ENCODE peak calls at places on chromosomes 5 and 9, in six cellular contexts. P is HepG2, U is K562, Q is GM12878, Y is Panc1, L is GM23338. C is an unnamed sample.
A peak's percentile ranks its signal among the peaks of the same experiment; 100 is the strongest.

GRCh38 chr9:99162759-99163364 is 57.9 kb downstream of the TGFBR1 start:
- ATAC-seq in Y (no peak), U (peak; percentile 54), L (no peak), Q (peak; percentile 72), P (peak; percentile 25), C (no peak)

GRCh38 chr5:151896041-151896691 is 28.5 kb downstream of the GLRA1 start:
- ATAC-seq in U (no peak), L (peak; percentile 75), Q (no peak), P (no peak), Y (peak; percentile 54), C (no peak)

GRCh38 chr9:123225995-123226394 is 42.4 kb downstream of the STRBP start:
- ATAC-seq in U (no peak), L (no peak), P (no peak), Q (peak; percentile 13), Y (no peak), C (no peak)

GRCh38 chr5:159645194-159645846 is 271.0 kb upstream of the ADRA1B start:
- ATAC-seq in P (no peak), U (no peak), Y (peak; percentile 53), Q (peak; percentile 58), L (no peak), C (no peak)

GRCh38 chr5:38616061-38616460 is 59.6 kb upstream of the LIFR start:
- ATAC-seq in Y (no peak), L (no peak), Q (no peak), P (no peak), U (no peak), C (no peak)

GRCh38 chr5:128315671-128316070 is 222.4 kb downstream of the FBN2 start:
- ATAC-seq in P (no peak), Q (no peak), Y (no peak), L (no peak), U (no peak), C (no peak)

GRCh38 chr5:68454766-68455165 is 239.2 kb downstream of the PIK3R1 start:
- ATAC-seq in Q (no peak), U (no peak), P (no peak), Y (no peak), L (no peak), C (no peak)

GRCh38 chr5:73437126-73438047 is 11.2 kb downstream of the FOXD1 start:
- ATAC-seq in Y (peak; percentile 88), P (peak; percentile 84), U (peak; percentile 93), L (peak; percentile 76), Q (no peak), C (peak; percentile 44)

GRCh38 chr5:16536246-16536645 is 70.6 kb upstream of the ZNF622 start:
- ATAC-seq in Y (no peak), U (no peak), P (no peak), Q (no peak), L (no peak), C (no peak)

GRCh38 chr9:109716631-109717030 is 63.4 kb upstream of the PALM2AKAP2 start:
- ATAC-seq in U (no peak), Y (no peak), P (no peak), L (no peak), Q (no peak), C (no peak)

GRCh38 chr5:64180661-64181343 is 15.2 kb downstream of the RNF180 start:
- ATAC-seq in L (no peak), Y (no peak), U (no peak), P (no peak), Q (peak; percentile 24), C (no peak)

GRCh38 chr5:88667187-88668141 is 215.5 kb downstream of the MEF2C start:
- ATAC-seq in U (peak; percentile 38), P (peak; percentile 48), Q (peak; percentile 84), Y (peak; percentile 69), L (peak; percentile 66), C (no peak)

GRCh38 chr9:137230720-137231207 is at the start of gene SLC34A3:
- ATAC-seq in U (no peak), Y (no peak), Q (no peak), L (no peak), P (no peak), C (no peak)

GRCh38 chr9:128628471-128629048 is 28.1 kb downstream of the DYNC2I2 start:
- ATAC-seq in P (peak; percentile 74), Q (no peak), U (peak; percentile 91), Y (peak; percentile 46), L (peak; percentile 57), C (peak; percentile 93)

GRCh38 chr9:137679249-137679648 is 60.4 kb downstream of the EHMT1 start:
- ATAC-seq in Y (no peak), U (no peak), P (no peak), Q (peak; percentile 83), L (peak; percentile 71), C (no peak)

GRCh38 chr5:16549491-16550233 is 67.1 kb downstream of the RETREG1 start:
- ATAC-seq in L (no peak), Y (no peak), Q (peak; percentile 25), P (no peak), U (no peak), C (no peak)

GRCh38 chr9:114883709-114884108 is 46.7 kb downstream of the TNFSF8 start:
- ATAC-seq in P (no peak), L (no peak), U (no peak), Y (no peak), Q (no peak), C (no peak)

GRCh38 chr9:99666571-99666970 is 155.1 kb upstream of the NR4A3 start:
- ATAC-seq in U (no peak), L (no peak), P (no peak), Y (no peak), Q (peak; percentile 50), C (no peak)

GRCh38 chr5:41212935-41213334 is 397 bp downstream of the C6 start:
- ATAC-seq in Q (no peak), L (no peak), Y (no peak), U (no peak), P (peak; percentile 63), C (no peak)

GRCh38 chr9:89602978-89603628 is 1.7 kb upstream of the GADD45G start:
- ATAC-seq in P (peak; percentile 58), U (peak; percentile 66), Y (peak; percentile 62), L (peak; percentile 17), Q (peak; percentile 76), C (peak; percentile 38)

GRCh38 chr9:91807640-91808246 is 142.3 kb downstream of the ROR2 start:
- ATAC-seq in Y (no peak), P (no peak), L (no peak), U (peak; percentile 74), Q (no peak), C (peak; percentile 5)

GRCh38 chr5:32710859-32711692 is at the start of gene NPR3:
- ATAC-seq in P (no peak), U (no peak), Q (no peak), L (no peak), Y (no peak), C (no peak)

GRCh38 chr5:1485320-1486118 is 38.2 kb downstream of the LPCAT1 start:
- ATAC-seq in L (no peak), P (no peak), U (no peak), Q (peak; percentile 34), Y (no peak), C (no peak)

GRCh38 chr5:61496406-61497307 is 164.6 kb downstream of the ZSWIM6 start:
- ATAC-seq in Q (no peak), L (no peak), Y (no peak), U (no peak), P (no peak), C (no peak)

GRCh38 chr9:112033237-112034215 is 136.9 kb downstream of the UGCG start:
- ATAC-seq in L (no peak), P (peak; percentile 97), Q (peak; percentile 2), Y (no peak), U (no peak), C (no peak)

GRCh38 chr5:140321796-140322195 is 18.9 kb upstream of the PFDN1 start:
- ATAC-seq in P (no peak), L (no peak), U (no peak), Q (peak; percentile 93), Y (no peak), C (peak; percentile 55)

GRCh38 chr9:101465330-101465915 is 29.8 kb upstream of the ALDOB start:
- ATAC-seq in L (peak; percentile 70), Q (peak; percentile 37), Y (peak; percentile 85), U (peak; percentile 95), P (peak; percentile 93), C (no peak)

GRCh38 chr9:89484475-89485404 is 13.2 kb downstream of the SEMA4D start:
- ATAC-seq in Y (no peak), P (no peak), U (no peak), Q (peak; percentile 79), L (no peak), C (no peak)

GRCh38 chr5:120465281-120465961 is 1.3 kb downstream of the PRR16 start:
- ATAC-seq in L (peak; percentile 77), Q (peak; percentile 17), Y (peak; percentile 72), P (peak; percentile 39), U (peak; percentile 66), C (peak; percentile 56)

GRCh38 chr9:89731262-89731980 is 126.6 kb downstream of the GADD45G start:
- ATAC-seq in L (no peak), Y (no peak), P (no peak), Q (no peak), U (no peak), C (no peak)

GRCh38 chr5:102622244-102622643 is 123.4 kb upstream of the SLCO6A1 start:
- ATAC-seq in L (no peak), P (no peak), Q (no peak), Y (no peak), U (no peak), C (no peak)
- TF ChIP-seq POLR2AphosphoS5 in L (no peak), P (no peak), Q (no peak), Y (no peak), U (no peak), C (no peak)

DNA sequence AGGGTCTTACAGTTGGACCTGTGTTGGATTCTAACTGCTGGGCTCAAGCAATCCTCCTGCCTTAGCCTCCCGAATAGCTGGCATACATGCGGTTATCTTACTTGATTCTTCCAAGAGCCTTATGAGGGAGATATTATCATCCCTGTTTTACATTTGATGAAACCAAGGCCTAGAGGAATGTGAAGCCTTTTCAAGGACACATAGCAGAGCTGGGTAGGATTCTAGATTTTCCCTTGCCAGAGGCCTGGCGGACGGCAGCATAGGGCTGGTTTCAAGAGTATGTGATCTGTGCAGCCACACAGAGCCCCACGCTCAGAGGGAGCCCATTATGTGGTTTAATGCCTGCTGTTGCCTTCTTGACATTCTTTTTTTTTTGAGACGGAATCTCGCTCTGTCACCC is 24.2 kb downstream of the NDST1 start:
- ATAC-seq in L (no peak), U (no peak), Q (no peak), Y (no peak), P (no peak), C (no peak)
- H3K27ac ChIP-seq in L (no peak overlapping the region), U (no peak overlapping the region), Q (no peak overlapping the region), Y (no peak overlapping the region), P (no peak overlapping the region), C (no peak overlapping the region)

GRCh38 chr5:14443665-14444064 is 137.9 kb upstream of the OTULINL start:
- ATAC-seq in U (no peak), Y (no peak), P (no peak), L (no peak), Q (no peak), C (no peak)
- TF ChIP-seq POLR2AphosphoS5 in U (no peak), Y (no peak), P (no peak), L (no peak), Q (no peak), C (no peak)

DNA sequence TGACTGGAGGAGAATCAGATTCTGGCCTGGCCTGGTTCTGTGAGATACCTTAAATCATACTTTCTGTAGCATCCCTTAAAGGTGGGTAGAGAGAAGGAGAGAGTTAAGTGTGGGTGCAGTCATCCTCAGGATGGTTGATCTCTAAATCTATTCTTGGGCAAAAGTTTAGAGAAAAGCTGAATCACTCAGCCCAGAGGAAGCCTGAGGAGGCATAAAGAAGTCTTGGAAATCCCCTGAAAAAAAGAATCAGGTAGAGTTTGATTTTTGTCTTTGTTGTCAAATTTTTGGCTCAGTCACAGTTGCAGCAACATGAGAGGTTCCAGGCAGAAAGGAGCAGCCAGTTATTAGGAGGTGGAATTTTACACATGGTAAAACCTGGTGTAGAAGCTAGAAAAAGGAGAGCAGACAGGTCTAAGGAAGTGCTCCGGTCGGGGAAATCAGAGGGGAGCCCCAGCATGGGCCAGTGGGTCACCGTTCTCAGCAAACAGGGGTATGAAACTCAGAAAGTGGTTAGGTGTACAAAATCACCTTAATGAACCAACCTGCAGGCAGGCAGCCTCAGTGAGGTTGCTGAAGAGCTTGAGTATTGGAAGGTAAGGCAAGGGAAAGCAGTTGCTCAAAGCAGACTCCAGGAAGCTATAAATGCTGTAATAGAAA is 116.2 kb upstream of the CNTLN start:
- ATAC-seq in Q (peak; percentile 72), L (no peak), U (no peak), Y (no peak), P (no peak), C (no peak)
- H3K27ac ChIP-seq in Q (no peak overlapping the region), L (no peak overlapping the region), U (no peak overlapping the region), Y (no peak overlapping the region), P (no peak overlapping the region), C (peak overlapping the region; percentile 76)